ENCODE peak calls at places on chromosomes 7 and 10, in five cellular contexts. One of them, this sample, is unnamed.

GRCh38 chr7:36151921-36152755 is 916 bp upstream of the EEPD1 start:
- DNase-seq in MM.1S: no peak
- DNase-seq in Peyer's patch: no peak
- DNase-seq in left ventricle myocardium inferior: no peak
- DNase-seq in lower lobe of right lung: no peak
- DNase-seq in this sample: no peak

GRCh38 chr10:84822926-84823325 is 494.5 kb downstream of the CCSER2 start:
- DNase-seq in MM.1S: no peak
- DNase-seq in Peyer's patch: no peak
- DNase-seq in left ventricle myocardium inferior: no peak
- DNase-seq in lower lobe of right lung: no peak
- DNase-seq in this sample: no peak

GRCh38 chr7:28029036-28029435 is 151.6 kb downstream of the JAZF1 start:
- DNase-seq in MM.1S: no peak
- DNase-seq in Peyer's patch: no peak
- DNase-seq in left ventricle myocardium inferior: no peak
- DNase-seq in lower lobe of right lung: no peak
- DNase-seq in this sample: no peak

GRCh38 chr7:76356823-76357222 is 2.0 kb downstream of the YWHAG start:
- DNase-seq in MM.1S: no peak
- DNase-seq in Peyer's patch: no peak
- DNase-seq in left ventricle myocardium inferior: no peak
- DNase-seq in lower lobe of right lung: no peak
- DNase-seq in this sample: no peak

GRCh38 chr7:4067874-4068273 is 614.2 kb upstream of the FOXK1 start:
- DNase-seq in MM.1S: no peak
- DNase-seq in Peyer's patch: no peak
- DNase-seq in left ventricle myocardium inferior: no peak
- DNase-seq in lower lobe of right lung: no peak
- DNase-seq in this sample: peak; percentile 61

GRCh38 chr10:100007239-100008141 is 2.3 kb downstream of the DNMBP start:
- DNase-seq in MM.1S: no peak
- DNase-seq in Peyer's patch: no peak
- DNase-seq in left ventricle myocardium inferior: no peak
- DNase-seq in lower lobe of right lung: no peak
- DNase-seq in this sample: peak; percentile 51

GRCh38 chr7:90648107-90648506 is 52.0 kb downstream of the CDK14 start:
- DNase-seq in MM.1S: no peak
- DNase-seq in Peyer's patch: no peak
- DNase-seq in left ventricle myocardium inferior: no peak
- DNase-seq in lower lobe of right lung: no peak
- DNase-seq in this sample: no peak

GRCh38 chr7:113389247-113389646 is 270.9 kb upstream of the SMIM30 start:
- DNase-seq in MM.1S: no peak
- DNase-seq in Peyer's patch: no peak
- DNase-seq in left ventricle myocardium inferior: no peak
- DNase-seq in lower lobe of right lung: no peak
- DNase-seq in this sample: no peak

GRCh38 chr7:106871793-106872571 is 6.9 kb downstream of the PIK3CG start:
- DNase-seq in MM.1S: no peak
- DNase-seq in Peyer's patch: no peak
- DNase-seq in left ventricle myocardium inferior: no peak
- DNase-seq in lower lobe of right lung: no peak
- DNase-seq in this sample: no peak

GRCh38 chr7:31145339-31145738 is 93.2 kb downstream of the ADCYAP1R1 start:
- DNase-seq in MM.1S: no peak
- DNase-seq in Peyer's patch: no peak
- DNase-seq in left ventricle myocardium inferior: no peak
- DNase-seq in lower lobe of right lung: no peak
- DNase-seq in this sample: no peak

GRCh38 chr7:113698556-113699220 is 220.1 kb downstream of the PPP1R3A start:
- DNase-seq in MM.1S: peak; percentile 52
- DNase-seq in Peyer's patch: no peak
- DNase-seq in left ventricle myocardium inferior: no peak
- DNase-seq in lower lobe of right lung: no peak
- DNase-seq in this sample: no peak

GRCh38 chr10:50963063-50963462 is 77.6 kb upstream of the A1CF start:
- DNase-seq in MM.1S: no peak
- DNase-seq in Peyer's patch: no peak
- DNase-seq in left ventricle myocardium inferior: no peak
- DNase-seq in lower lobe of right lung: no peak
- DNase-seq in this sample: no peak

GRCh38 chr10:93147281-93147680 is 73.6 kb downstream of the CYP26A1 start:
- DNase-seq in MM.1S: no peak
- DNase-seq in Peyer's patch: no peak
- DNase-seq in left ventricle myocardium inferior: no peak
- DNase-seq in lower lobe of right lung: no peak
- DNase-seq in this sample: no peak

GRCh38 chr7:121739465-121739864 is 133.5 kb upstream of the PTPRZ1 start:
- DNase-seq in MM.1S: no peak
- DNase-seq in Peyer's patch: no peak
- DNase-seq in left ventricle myocardium inferior: no peak
- DNase-seq in lower lobe of right lung: no peak
- DNase-seq in this sample: no peak

DNA sequence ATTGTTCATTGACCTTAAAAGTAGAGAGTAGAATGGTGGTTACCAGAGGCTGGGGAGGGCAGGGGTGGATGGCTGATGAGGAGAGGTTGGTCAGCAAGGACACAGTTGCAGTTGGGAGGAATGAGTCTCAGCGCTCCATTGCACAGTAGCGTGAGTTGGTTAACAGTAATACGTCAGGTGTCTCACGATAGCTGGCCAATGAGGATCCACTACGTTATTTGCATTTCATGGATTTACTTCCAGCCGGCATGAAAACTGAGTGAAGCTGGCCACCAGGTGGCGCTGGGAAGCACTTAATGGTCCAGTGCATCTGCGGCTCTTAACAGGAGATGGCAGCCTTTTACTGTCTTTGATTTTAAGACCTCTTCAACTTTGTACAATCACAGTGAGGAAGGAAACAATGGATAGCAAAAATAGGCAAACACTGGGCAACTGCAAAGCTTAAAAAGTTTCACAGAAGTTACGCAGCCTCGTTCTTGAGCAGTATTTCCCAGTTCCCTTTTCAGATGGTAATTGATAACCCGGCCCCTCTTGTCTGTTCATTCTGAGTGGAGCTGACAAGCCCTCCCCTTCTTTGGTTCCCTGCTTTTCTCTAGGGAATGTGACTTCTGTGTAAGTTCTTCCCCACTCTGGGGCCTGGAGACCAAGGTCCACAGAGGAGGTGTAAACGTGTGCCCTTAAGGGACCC is 23.7 kb downstream of the AKR1E2 start:
- DNase-seq in MM.1S: peak; percentile 93
- DNase-seq in Peyer's patch: peak; percentile 92
- DNase-seq in left ventricle myocardium inferior: peak; percentile 90
- DNase-seq in lower lobe of right lung: peak; percentile 92
- DNase-seq in this sample: peak; percentile 93
- H3K27ac ChIP-seq in MM.1S: no peak overlapping the region
- H3K27ac ChIP-seq in Peyer's patch: no peak overlapping the region
- H3K27ac ChIP-seq in left ventricle myocardium inferior: peak overlapping the region; percentile 57
- H3K27ac ChIP-seq in lower lobe of right lung: peak overlapping the region; percentile 44
- H3K27ac ChIP-seq in this sample: peak overlapping the region; percentile 66

GRCh38 chr7:129857313-129857712 is 95.4 kb downstream of the UBE2H start:
- DNase-seq in MM.1S: no peak
- DNase-seq in Peyer's patch: no peak
- DNase-seq in left ventricle myocardium inferior: no peak
- DNase-seq in lower lobe of right lung: no peak
- DNase-seq in this sample: no peak
- H3K4me1 ChIP-seq in MM.1S: peaks cover 13% of the 10 kb centered on the region
- H3K4me1 ChIP-seq in Peyer's patch: peaks cover 5% of the 10 kb centered on the region
- H3K4me1 ChIP-seq in left ventricle myocardium inferior: peaks cover 98% of the 10 kb centered on the region
- H3K4me1 ChIP-seq in lower lobe of right lung: peaks cover 70% of the 10 kb centered on the region
- H3K4me1 ChIP-seq in this sample: peaks cover 6% of the 10 kb centered on the region

DNA sequence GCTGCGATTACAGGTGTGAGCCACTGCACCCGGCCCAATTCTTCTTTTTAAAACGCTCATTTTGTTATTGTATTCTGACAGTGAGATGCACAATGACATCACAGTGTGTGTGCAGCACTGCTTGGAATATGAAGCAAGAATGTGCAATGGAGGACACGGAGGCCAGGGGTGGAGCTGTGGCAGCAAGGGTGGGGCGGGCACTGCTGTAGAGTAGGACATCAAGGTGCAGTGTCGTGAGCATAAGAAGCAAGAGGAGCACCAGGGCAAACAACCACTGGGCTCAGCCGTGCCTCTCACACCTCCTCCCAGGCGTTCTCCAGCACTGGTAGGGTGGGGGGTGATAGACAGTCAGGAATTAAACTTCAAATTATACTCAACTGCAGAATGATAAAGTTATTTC is 26.8 kb upstream of the GRID1 start:
- DNase-seq in MM.1S: no peak
- DNase-seq in Peyer's patch: peak; percentile 54
- DNase-seq in left ventricle myocardium inferior: no peak
- DNase-seq in lower lobe of right lung: no peak
- DNase-seq in this sample: no peak
- H3K4me3 ChIP-seq in MM.1S: no peak overlapping the region
- H3K4me3 ChIP-seq in Peyer's patch: no peak overlapping the region
- H3K4me3 ChIP-seq in left ventricle myocardium inferior: no peak overlapping the region
- H3K4me3 ChIP-seq in lower lobe of right lung: no peak overlapping the region
- H3K4me3 ChIP-seq in this sample: no peak overlapping the region

DNA sequence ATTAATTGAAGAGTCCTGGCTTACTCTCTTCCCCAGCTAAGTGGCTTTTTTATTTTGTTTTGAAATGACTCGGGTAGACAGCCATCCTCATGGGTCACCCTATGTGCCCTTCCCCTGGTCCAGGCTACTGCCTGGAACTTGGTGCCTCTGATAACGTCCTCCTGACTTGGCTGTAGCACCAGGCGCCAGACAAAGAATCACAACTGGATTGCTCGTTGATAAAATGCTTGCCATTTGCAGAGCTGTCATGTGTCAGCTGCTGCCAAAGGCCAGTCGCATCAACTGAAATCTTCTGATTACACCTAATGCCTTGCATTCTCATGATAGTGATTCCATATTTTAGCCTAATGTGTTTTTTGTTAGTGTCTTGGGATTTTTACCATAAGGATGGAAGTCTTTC is 27.4 kb upstream of the ABLIM1 start:
- DNase-seq in MM.1S: no peak
- DNase-seq in Peyer's patch: no peak
- DNase-seq in left ventricle myocardium inferior: peak; percentile 34
- DNase-seq in lower lobe of right lung: no peak
- DNase-seq in this sample: no peak
- H3K27ac ChIP-seq in MM.1S: no peak overlapping the region
- H3K27ac ChIP-seq in Peyer's patch: peak overlapping the region; percentile 84
- H3K27ac ChIP-seq in left ventricle myocardium inferior: peak overlapping the region; percentile 91
- H3K27ac ChIP-seq in lower lobe of right lung: peak overlapping the region; percentile 72
- H3K27ac ChIP-seq in this sample: peak overlapping the region; percentile 88

DNA sequence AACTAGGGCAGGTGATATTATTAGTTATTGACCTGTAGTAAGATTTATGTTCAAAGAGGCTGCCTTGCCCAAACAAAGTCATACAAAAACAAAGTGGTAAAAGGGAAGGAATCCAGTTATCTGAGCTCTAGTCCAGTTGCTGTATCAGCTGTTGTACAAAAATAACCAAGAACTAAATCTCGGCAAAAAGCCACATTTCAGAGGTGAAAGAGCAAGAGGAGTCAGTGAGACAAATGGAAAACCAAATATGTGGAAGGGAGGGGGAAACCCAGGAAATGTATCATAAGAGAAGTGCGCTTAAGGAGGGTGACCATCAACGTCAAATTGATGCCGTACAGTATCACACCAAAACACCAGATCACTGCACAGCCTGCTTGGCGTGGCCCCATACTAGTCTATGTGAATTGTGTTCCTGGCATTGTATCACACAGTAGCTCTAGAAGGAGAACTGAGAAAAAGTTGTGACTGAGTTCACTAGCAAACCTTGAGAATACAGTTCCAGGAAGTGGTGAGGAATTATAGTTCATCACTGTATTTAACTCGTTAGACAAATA is 6.4 kb downstream of the AGBL3 start:
- DNase-seq in MM.1S: peak; percentile 61
- DNase-seq in Peyer's patch: no peak
- DNase-seq in left ventricle myocardium inferior: no peak
- DNase-seq in lower lobe of right lung: no peak
- DNase-seq in this sample: peak; percentile 54
- H3K4me1 ChIP-seq in MM.1S: peaks cover 73% of the 10 kb centered on the region
- H3K4me1 ChIP-seq in Peyer's patch: no peaks in the 10 kb centered on the region
- H3K4me1 ChIP-seq in left ventricle myocardium inferior: peaks cover 27% of the 10 kb centered on the region
- H3K4me1 ChIP-seq in lower lobe of right lung: peaks cover 42% of the 10 kb centered on the region
- H3K4me1 ChIP-seq in this sample: no peaks in the 10 kb centered on the region

GRCh38 chr10:104077282-104078151 is 8.2 kb downstream of the COL17A1 start:
- DNase-seq in MM.1S: no peak
- DNase-seq in Peyer's patch: no peak
- DNase-seq in left ventricle myocardium inferior: no peak
- DNase-seq in lower lobe of right lung: no peak
- DNase-seq in this sample: no peak

GRCh38 chr10:104069610-104070009 is 16.1 kb downstream of the COL17A1 start:
- DNase-seq in MM.1S: no peak
- DNase-seq in Peyer's patch: no peak
- DNase-seq in left ventricle myocardium inferior: no peak
- DNase-seq in lower lobe of right lung: no peak
- DNase-seq in this sample: no peak

GRCh38 chr10:104072786-104073185 is 12.9 kb downstream of the COL17A1 start:
- DNase-seq in MM.1S: no peak
- DNase-seq in Peyer's patch: no peak
- DNase-seq in left ventricle myocardium inferior: no peak
- DNase-seq in lower lobe of right lung: no peak
- DNase-seq in this sample: no peak

GRCh38 chr10:104076743-104077160 is 8.9 kb downstream of the COL17A1 start:
- DNase-seq in MM.1S: no peak
- DNase-seq in Peyer's patch: no peak
- DNase-seq in left ventricle myocardium inferior: peak; percentile 53
- DNase-seq in lower lobe of right lung: peak; percentile 58
- DNase-seq in this sample: peak; percentile 67

GRCh38 chr10:104074505-104074904 is 11.2 kb downstream of the COL17A1 start:
- DNase-seq in MM.1S: no peak
- DNase-seq in Peyer's patch: no peak
- DNase-seq in left ventricle myocardium inferior: no peak
- DNase-seq in lower lobe of right lung: no peak
- DNase-seq in this sample: no peak
- H3K4me3 ChIP-seq in MM.1S: no peak overlapping the region
- H3K4me3 ChIP-seq in Peyer's patch: no peak overlapping the region
- H3K4me3 ChIP-seq in left ventricle myocardium inferior: no peak overlapping the region
- H3K4me3 ChIP-seq in lower lobe of right lung: no peak overlapping the region
- H3K4me3 ChIP-seq in this sample: no peak overlapping the region

GRCh38 chr7:55019329-55019690 is 493 bp downstream of the EGFR start:
- DNase-seq in MM.1S: no peak
- DNase-seq in Peyer's patch: peak; percentile 86
- DNase-seq in left ventricle myocardium inferior: peak; percentile 83
- DNase-seq in lower lobe of right lung: peak; percentile 78
- DNase-seq in this sample: peak; percentile 80
- H3K27ac ChIP-seq in MM.1S: no peak overlapping the region
- H3K27ac ChIP-seq in Peyer's patch: peak overlapping the region; percentile 94
- H3K27ac ChIP-seq in left ventricle myocardium inferior: peak overlapping the region; percentile 96
- H3K27ac ChIP-seq in lower lobe of right lung: peak overlapping the region; percentile 93
- H3K27ac ChIP-seq in this sample: peak overlapping the region; percentile 71

GRCh38 chr10:110843031-110843430 is 28.7 kb upstream of the PDCD4 start:
- DNase-seq in MM.1S: peak; percentile 97
- DNase-seq in Peyer's patch: no peak
- DNase-seq in left ventricle myocardium inferior: no peak
- DNase-seq in lower lobe of right lung: no peak
- DNase-seq in this sample: no peak
- H3K4me1 ChIP-seq in MM.1S: peaks cover 60% of the 10 kb centered on the region
- H3K4me1 ChIP-seq in Peyer's patch: peaks cover 14% of the 10 kb centered on the region
- H3K4me1 ChIP-seq in left ventricle myocardium inferior: peaks cover 37% of the 10 kb centered on the region
- H3K4me1 ChIP-seq in lower lobe of right lung: peaks cover 37% of the 10 kb centered on the region
- H3K4me1 ChIP-seq in this sample: peaks cover 3% of the 10 kb centered on the region

This sample was measured in right cardiac atrium.